ENCODE peak calls at places on chromosomes 12 and 14, in nine cellular contexts. Q is Karpas-422; G is glomerular endothelial cell; V is heart left ventricle; S is uterus; J is stimulated activated CD8-positive, alpha-beta memory T cell treated with anti-CD3 and anti-CD28 coated beads, Interleukin-7, amount 100 ng/mL, for 48 hours; P is NCI-H510A; I is T-helper 17 cell; D is GM04504. F is an unnamed sample.

GRCh38 chr12:66087365-66087943 is 43.1 kb downstream of the LLPH start:
- DNase-seq in Q (peak; percentile 80), G (peak; percentile 55), V (peak; percentile 64), S (peak; percentile 56), J (peak; percentile 5), P (no peak), I (peak; percentile 33), D (peak; percentile 51), F (no peak)

GRCh38 chr14:80959448-80960006 is 4.1 kb downstream of the TSHR start:
- DNase-seq in Q (peak; percentile 66), G (no peak), V (no peak), S (no peak), J (peak; percentile 47), P (no peak), I (peak; percentile 13), D (no peak), F (no peak)

GRCh38 chr12:43692064-43692463 is 66.5 kb downstream of the PUS7L start:
- DNase-seq in Q (no peak), G (no peak), V (no peak), S (no peak), J (no peak), P (no peak), I (no peak), D (no peak), F (no peak)

GRCh38 chr12:108858399-108859074 is 1.2 kb upstream of the SSH1 start:
- DNase-seq in Q (peak; percentile 41), G (no peak), V (no peak), S (peak; percentile 59), J (no peak), P (no peak), I (no peak), D (no peak), F (no peak)

GRCh38 chr12:103645202-103645601 is 58.1 kb downstream of the STAB2 start:
- DNase-seq in Q (no peak), G (no peak), V (no peak), S (no peak), J (no peak), P (no peak), I (no peak), D (no peak), F (no peak)

GRCh38 chr14:60643443-60644402 is 5.6 kb downstream of the SIX1 start:
- DNase-seq in Q (no peak), G (no peak), V (no peak), S (no peak), J (no peak), P (no peak), I (no peak), D (no peak), F (no peak)

GRCh38 chr12:54040148-54040494 is 7.3 kb downstream of the HOXC5 start:
- DNase-seq in Q (peak; percentile 78), G (no peak), V (no peak), S (no peak), J (no peak), P (no peak), I (no peak), D (no peak), F (no peak)

GRCh38 chr14:58395565-58395814 is 240 bp upstream of the TOMM20L start:
- DNase-seq in Q (no peak), G (no peak), V (no peak), S (no peak), J (no peak), P (no peak), I (no peak), D (no peak), F (no peak)

GRCh38 chr14:105317546-105317945 is 3.0 kb downstream of the PACS2 start:
- DNase-seq in Q (peak; percentile 63), G (no peak), V (no peak), S (no peak), J (no peak), P (no peak), I (no peak), D (peak; percentile 39), F (no peak)

GRCh38 chr14:65301862-65302539 is 110.5 kb upstream of the FUT8 start:
- DNase-seq in Q (peak; percentile 50), G (no peak), V (no peak), S (no peak), J (no peak), P (peak; percentile 31), I (no peak), D (no peak), F (no peak)

GRCh38 chr12:67269632-67270578 is 747 bp downstream of the CAND1 start:
- DNase-seq in Q (peak; percentile 77), G (no peak), V (peak; percentile 72), S (peak; percentile 47), J (peak; percentile 19), P (peak; percentile 5), I (peak; percentile 36), D (peak; percentile 8), F (no peak)